ENCODE peak calls at places on chromosome 3, in five cellular contexts. One of them, this sample, is unnamed.

GRCh38 chr3:71478568-71478967 is 105.0 kb downstream of the FOXP1 start:
- DNase-seq in left cardiac atrium: no peak
- DNase-seq in AG10803: no peak
- DNase-seq in NCI-H345: no peak
- DNase-seq in HTR-8/SVneo: no peak
- DNase-seq in this sample: no peak

GRCh38 chr3:10389995-10390394 is 69.1 kb upstream of the SEC13 start:
- DNase-seq in left cardiac atrium: no peak
- DNase-seq in HTR-8/SVneo: no peak
- DNase-seq in NCI-H345: no peak
- DNase-seq in AG10803: no peak
- DNase-seq in this sample: no peak

GRCh38 chr3:51894939-51895338 is 8.2 kb downstream of the IQCF1 start:
- DNase-seq in HTR-8/SVneo: no peak
- DNase-seq in AG10803: no peak
- DNase-seq in left cardiac atrium: no peak
- DNase-seq in NCI-H345: no peak
- DNase-seq in this sample: no peak

GRCh38 chr3:130850846-130851245 is 43.0 kb upstream of the ATP2C1 start:
- DNase-seq in HTR-8/SVneo: no peak
- DNase-seq in NCI-H345: no peak
- DNase-seq in left cardiac atrium: no peak
- DNase-seq in AG10803: no peak
- DNase-seq in this sample: no peak

GRCh38 chr3:87997298-87997697 is 61.5 kb downstream of the CGGBP1 start:
- DNase-seq in NCI-H345: no peak
- DNase-seq in AG10803: no peak
- DNase-seq in left cardiac atrium: no peak
- DNase-seq in HTR-8/SVneo: no peak
- DNase-seq in this sample: no peak

GRCh38 chr3:13108861-13109260 is 35.6 kb upstream of the IQSEC1 start:
- DNase-seq in left cardiac atrium: peak
- DNase-seq in AG10803: no peak
- DNase-seq in NCI-H345: no peak
- DNase-seq in HTR-8/SVneo: no peak
- DNase-seq in this sample: no peak

GRCh38 chr3:162193148-162193547 is 696.5 kb downstream of the OTOL1 start:
- DNase-seq in NCI-H345: no peak
- DNase-seq in HTR-8/SVneo: no peak
- DNase-seq in AG10803: no peak
- DNase-seq in left cardiac atrium: no peak
- DNase-seq in this sample: no peak

GRCh38 chr3:50428007-50428633 is 68.8 kb upstream of the TMEM115 start:
- DNase-seq in left cardiac atrium: no peak
- DNase-seq in AG10803: no peak
- DNase-seq in HTR-8/SVneo: no peak
- DNase-seq in NCI-H345: no peak
- DNase-seq in this sample: no peak

GRCh38 chr3:14716593-14716992 is 41.7 kb downstream of the C3orf20 start:
- DNase-seq in NCI-H345: no peak
- DNase-seq in AG10803: peak
- DNase-seq in HTR-8/SVneo: no peak
- DNase-seq in left cardiac atrium: no peak
- DNase-seq in this sample: no peak

GRCh38 chr3:138009476-138010272 is at the start of gene CLDN18:
- DNase-seq in AG10803: no peak
- DNase-seq in NCI-H345: no peak
- DNase-seq in HTR-8/SVneo: no peak
- DNase-seq in left cardiac atrium: peak
- DNase-seq in this sample: no peak

This sample was measured in NCI-H2029 treated with DMSO at 0.1 percent for 48 hours.